ENCODE peak calls at places on chromosomes 4 and X, in five cellular contexts. One of them, this sample, is unnamed. For H3K4me1, the result is how much of the 10 kb centered on the place peaks cover.

GRCh38 chrX:119529355-119530276 is 35.6 kb downstream of the STEEP1 start:
- DNase-seq in heart right ventricle: no peak
- DNase-seq in fibroblast of lung: no peak
- DNase-seq in CD4-positive, alpha-beta memory T cell: no peak
- DNase-seq in Panc1: no peak
- DNase-seq in this sample: no peak

GRCh38 chrX:115913575-115913974 is 257.0 kb upstream of the AGTR2 start:
- DNase-seq in heart right ventricle: no peak
- DNase-seq in fibroblast of lung: no peak
- DNase-seq in CD4-positive, alpha-beta memory T cell: no peak
- DNase-seq in Panc1: no peak
- DNase-seq in this sample: no peak

GRCh38 chrX:25442501-25442900 is 426.7 kb upstream of the ARX start:
- DNase-seq in heart right ventricle: no peak
- DNase-seq in fibroblast of lung: no peak
- DNase-seq in CD4-positive, alpha-beta memory T cell: no peak
- DNase-seq in Panc1: no peak
- DNase-seq in this sample: no peak

GRCh38 chrX:43065978-43066377 is 288.0 kb upstream of the PPP1R2C start:
- DNase-seq in heart right ventricle: no peak
- DNase-seq in fibroblast of lung: no peak
- DNase-seq in CD4-positive, alpha-beta memory T cell: no peak
- DNase-seq in Panc1: no peak
- DNase-seq in this sample: no peak

GRCh38 chrX:46715521-46715920 is 43.4 kb downstream of the SLC9A7 start:
- DNase-seq in heart right ventricle: no peak
- DNase-seq in fibroblast of lung: no peak
- DNase-seq in CD4-positive, alpha-beta memory T cell: no peak
- DNase-seq in Panc1: no peak
- DNase-seq in this sample: no peak

GRCh38 chr4:153205757-153206156 is 1.5 kb downstream of the TRIM2 start:
- DNase-seq in heart right ventricle: no peak
- DNase-seq in fibroblast of lung: peak
- DNase-seq in CD4-positive, alpha-beta memory T cell: no peak
- DNase-seq in Panc1: no peak
- DNase-seq in this sample: no peak

GRCh38 chrX:143632625-143633387 is 3.1 kb downstream of the SLITRK4 start:
- DNase-seq in heart right ventricle: no peak
- DNase-seq in fibroblast of lung: no peak
- DNase-seq in CD4-positive, alpha-beta memory T cell: no peak
- DNase-seq in Panc1: no peak
- DNase-seq in this sample: no peak

GRCh38 chr4:2009651-2010233 is 968 bp upstream of the NELFA start:
- DNase-seq in heart right ventricle: peak
- DNase-seq in fibroblast of lung: peak
- DNase-seq in CD4-positive, alpha-beta memory T cell: peak
- DNase-seq in Panc1: peak
- DNase-seq in this sample: peak

GRCh38 chrX:110504947-110505346 is 146.3 kb downstream of the RTL9 start:
- DNase-seq in heart right ventricle: no peak
- DNase-seq in fibroblast of lung: no peak
- DNase-seq in CD4-positive, alpha-beta memory T cell: no peak
- DNase-seq in Panc1: no peak
- DNase-seq in this sample: no peak

GRCh38 chrX:7362111-7362510 is 214.2 kb upstream of the PUDP start:
- DNase-seq in heart right ventricle: no peak
- DNase-seq in fibroblast of lung: no peak
- DNase-seq in CD4-positive, alpha-beta memory T cell: no peak
- DNase-seq in Panc1: no peak
- DNase-seq in this sample: no peak

GRCh38 chrX:23660766-23661132 is 6.5 kb upstream of the PRDX4 start:
- DNase-seq in heart right ventricle: no peak
- DNase-seq in fibroblast of lung: no peak
- DNase-seq in CD4-positive, alpha-beta memory T cell: no peak
- DNase-seq in Panc1: no peak
- DNase-seq in this sample: no peak
- H3K4me3 ChIP-seq in heart right ventricle: no peak
- H3K4me3 ChIP-seq in fibroblast of lung: no peak
- H3K4me3 ChIP-seq in CD4-positive, alpha-beta memory T cell: no peak
- H3K4me3 ChIP-seq in Panc1: no peak
- H3K4me3 ChIP-seq in this sample: no peak

GRCh38 chr4:8072235-8072968 is 86.2 kb downstream of the ABLIM2 start:
- DNase-seq in heart right ventricle: no peak
- DNase-seq in fibroblast of lung: no peak
- DNase-seq in CD4-positive, alpha-beta memory T cell: no peak
- DNase-seq in Panc1: no peak
- DNase-seq in this sample: no peak

GRCh38 chr4:8073206-8073863 is 85.3 kb downstream of the ABLIM2 start:
- DNase-seq in heart right ventricle: no peak
- DNase-seq in fibroblast of lung: no peak
- DNase-seq in CD4-positive, alpha-beta memory T cell: no peak
- DNase-seq in Panc1: no peak
- DNase-seq in this sample: no peak

GRCh38 chr4:8069102-8069752 is 89.4 kb downstream of the ABLIM2 start:
- DNase-seq in heart right ventricle: no peak
- DNase-seq in fibroblast of lung: no peak
- DNase-seq in CD4-positive, alpha-beta memory T cell: no peak
- DNase-seq in Panc1: no peak
- DNase-seq in this sample: no peak

GRCh38 chr4:8071741-8072140 is 86.9 kb downstream of the ABLIM2 start:
- DNase-seq in heart right ventricle: no peak
- DNase-seq in fibroblast of lung: no peak
- DNase-seq in CD4-positive, alpha-beta memory T cell: no peak
- DNase-seq in Panc1: no peak
- DNase-seq in this sample: no peak

DNA sequence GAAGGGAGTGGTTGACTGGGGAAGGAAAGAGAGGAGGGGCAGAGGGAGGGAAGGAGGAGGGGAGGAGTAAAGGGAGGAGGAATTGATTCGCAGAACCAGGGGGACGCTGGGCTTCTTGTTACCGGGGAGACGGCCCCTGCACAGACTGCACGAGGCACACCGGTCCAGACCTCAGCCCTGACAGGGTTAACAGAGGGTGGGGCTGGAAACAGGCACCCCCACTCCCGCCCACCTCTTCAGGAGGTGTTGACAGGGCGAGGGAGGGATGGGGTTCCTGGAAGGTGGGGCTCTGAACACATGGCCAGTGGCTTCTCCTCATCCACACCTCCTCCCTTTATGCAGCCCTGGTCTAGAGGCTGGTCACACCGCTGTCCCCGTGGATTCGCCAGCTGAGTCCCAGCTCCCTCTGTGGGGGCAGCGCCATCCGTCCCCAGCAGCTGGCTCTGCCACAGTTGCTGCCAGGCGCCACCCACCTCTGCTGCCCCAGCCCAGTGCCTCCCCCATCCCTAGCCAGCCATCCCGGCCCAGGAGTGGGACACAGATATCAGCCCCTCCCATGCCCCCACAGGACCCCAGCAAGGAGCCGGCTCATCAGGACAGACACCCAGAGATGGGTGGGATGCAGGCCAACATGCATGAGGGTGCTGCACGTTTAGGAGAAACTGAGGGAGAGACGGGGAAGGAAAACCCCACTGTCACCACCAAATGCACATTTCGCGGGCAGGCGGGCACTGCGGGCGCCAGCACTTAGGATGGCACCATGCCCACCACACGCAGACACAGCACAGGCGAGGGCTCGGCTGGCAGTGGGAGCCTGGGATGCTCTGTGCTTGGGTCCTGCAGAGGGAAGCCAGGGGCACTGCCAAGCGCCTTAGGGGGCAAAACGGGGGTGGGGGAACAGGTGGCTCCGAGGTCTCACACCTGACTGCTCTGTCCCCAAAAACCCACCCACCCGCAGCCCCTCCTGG is 87.6 kb downstream of the ABLIM2 start:
- DNase-seq in heart right ventricle: no peak
- DNase-seq in fibroblast of lung: no peak
- DNase-seq in CD4-positive, alpha-beta memory T cell: no peak
- DNase-seq in Panc1: no peak
- DNase-seq in this sample: no peak
- H3K4me1 ChIP-seq in heart right ventricle: under half
- H3K4me1 ChIP-seq in fibroblast of lung: under half
- H3K4me1 ChIP-seq in CD4-positive, alpha-beta memory T cell: under half
- H3K4me1 ChIP-seq in Panc1: under half
- H3K4me1 ChIP-seq in this sample: under half

GRCh38 chrX:134948333-134949241 is 42.2 kb upstream of the SMIM10 start:
- DNase-seq in heart right ventricle: no peak
- DNase-seq in fibroblast of lung: peak
- DNase-seq in CD4-positive, alpha-beta memory T cell: no peak
- DNase-seq in Panc1: peak
- DNase-seq in this sample: no peak
- H3K27ac ChIP-seq in heart right ventricle: no peak
- H3K27ac ChIP-seq in fibroblast of lung: peak
- H3K27ac ChIP-seq in CD4-positive, alpha-beta memory T cell: no peak
- H3K27ac ChIP-seq in Panc1: peak
- H3K27ac ChIP-seq in this sample: no peak

GRCh38 chr4:70915048-70915815 is 13.1 kb downstream of the MOB1B start:
- DNase-seq in heart right ventricle: no peak
- DNase-seq in fibroblast of lung: peak
- DNase-seq in CD4-positive, alpha-beta memory T cell: no peak
- DNase-seq in Panc1: no peak
- DNase-seq in this sample: no peak
- H3K4me3 ChIP-seq in heart right ventricle: no peak
- H3K4me3 ChIP-seq in fibroblast of lung: peak
- H3K4me3 ChIP-seq in CD4-positive, alpha-beta memory T cell: no peak
- H3K4me3 ChIP-seq in Panc1: peak
- H3K4me3 ChIP-seq in this sample: no peak

GRCh38 chr4:156941940-156942548 is 29.6 kb downstream of the PDGFC start:
- DNase-seq in heart right ventricle: peak
- DNase-seq in fibroblast of lung: peak
- DNase-seq in CD4-positive, alpha-beta memory T cell: no peak
- DNase-seq in Panc1: no peak
- DNase-seq in this sample: no peak
- H3K4me1 ChIP-seq in heart right ventricle: under half
- H3K4me1 ChIP-seq in fibroblast of lung: under half
- H3K4me1 ChIP-seq in CD4-positive, alpha-beta memory T cell: under half
- H3K4me1 ChIP-seq in Panc1: under half
- H3K4me1 ChIP-seq in this sample: under half

DNA sequence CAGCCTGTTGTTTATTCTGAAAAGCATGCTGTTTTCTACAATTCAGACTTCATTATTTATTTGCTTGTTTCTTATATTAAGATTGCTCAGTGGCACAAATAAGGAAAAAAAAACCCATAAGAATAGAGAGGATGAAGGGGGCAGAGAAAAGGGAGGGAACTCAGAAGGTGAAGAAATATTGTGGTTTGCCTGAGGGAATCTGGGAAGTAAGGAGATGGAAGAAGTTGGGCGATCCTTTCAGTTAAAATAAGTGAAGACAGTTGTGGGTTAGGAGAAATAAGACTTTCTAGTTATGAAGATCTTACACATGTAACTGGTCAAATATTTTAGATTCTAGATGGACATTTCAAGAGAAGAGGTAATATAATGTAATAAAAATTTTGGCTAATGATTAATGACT is 138.8 kb upstream of the LIMCH1 start:
- DNase-seq in heart right ventricle: no peak
- DNase-seq in fibroblast of lung: no peak
- DNase-seq in CD4-positive, alpha-beta memory T cell: no peak
- DNase-seq in Panc1: no peak
- DNase-seq in this sample: no peak
- H3K27ac ChIP-seq in heart right ventricle: no peak
- H3K27ac ChIP-seq in fibroblast of lung: no peak
- H3K27ac ChIP-seq in CD4-positive, alpha-beta memory T cell: no peak
- H3K27ac ChIP-seq in Panc1: no peak
- H3K27ac ChIP-seq in this sample: no peak

DNA sequence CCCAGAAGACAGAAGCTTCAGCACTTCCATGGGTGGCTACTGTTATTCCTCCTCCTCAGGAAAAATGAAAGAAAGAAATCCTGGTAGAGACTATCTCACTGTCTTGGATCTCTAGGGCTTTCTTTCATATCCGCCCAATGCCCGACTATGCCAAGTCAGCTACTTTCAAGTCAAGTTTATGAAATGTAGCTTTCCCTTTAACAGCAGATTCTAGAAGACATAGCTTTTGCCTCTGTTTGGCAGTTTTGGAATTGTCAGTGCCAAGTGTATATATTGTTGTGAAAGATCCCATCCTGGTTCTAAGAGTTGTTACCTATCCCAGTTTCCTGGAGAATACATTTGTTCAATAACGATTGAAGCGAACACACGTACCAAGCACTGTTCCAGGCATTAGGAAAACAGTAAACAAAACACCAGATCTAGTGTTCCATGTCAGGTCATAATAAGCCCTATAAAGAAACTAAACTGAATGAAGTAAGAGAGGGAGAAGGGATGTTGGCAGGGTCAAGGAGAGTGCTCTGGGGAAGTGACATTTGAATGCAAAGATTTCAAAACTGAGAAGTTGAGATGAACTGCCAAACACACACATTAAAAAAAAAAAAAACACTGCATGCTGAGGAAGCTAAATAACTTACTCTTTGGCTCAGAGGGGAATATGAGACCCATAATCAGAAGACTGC is 14.5 kb upstream of the ENAM start:
- DNase-seq in heart right ventricle: no peak
- DNase-seq in fibroblast of lung: no peak
- DNase-seq in CD4-positive, alpha-beta memory T cell: no peak
- DNase-seq in Panc1: no peak
- DNase-seq in this sample: no peak
- H3K4me3 ChIP-seq in heart right ventricle: peak
- H3K4me3 ChIP-seq in fibroblast of lung: peak
- H3K4me3 ChIP-seq in CD4-positive, alpha-beta memory T cell: no peak
- H3K4me3 ChIP-seq in Panc1: no peak
- H3K4me3 ChIP-seq in this sample: no peak

GRCh38 chr4:150130953-150131352 is 52.7 kb downstream of the DCLK2 start:
- DNase-seq in heart right ventricle: no peak
- DNase-seq in fibroblast of lung: peak
- DNase-seq in CD4-positive, alpha-beta memory T cell: no peak
- DNase-seq in Panc1: no peak
- DNase-seq in this sample: no peak
- H3K4me1 ChIP-seq in heart right ventricle: under half
- H3K4me1 ChIP-seq in fibroblast of lung: under half
- H3K4me1 ChIP-seq in CD4-positive, alpha-beta memory T cell: under half
- H3K4me1 ChIP-seq in Panc1: under half
- H3K4me1 ChIP-seq in this sample: under half

GRCh38 chr4:106286611-106287010 is 29.4 kb downstream of the TBCK start:
- DNase-seq in heart right ventricle: no peak
- DNase-seq in fibroblast of lung: no peak
- DNase-seq in CD4-positive, alpha-beta memory T cell: no peak
- DNase-seq in Panc1: no peak
- DNase-seq in this sample: no peak
- H3K27ac ChIP-seq in heart right ventricle: no peak
- H3K27ac ChIP-seq in fibroblast of lung: peak
- H3K27ac ChIP-seq in CD4-positive, alpha-beta memory T cell: no peak
- H3K27ac ChIP-seq in Panc1: no peak
- H3K27ac ChIP-seq in this sample: no peak

DNA sequence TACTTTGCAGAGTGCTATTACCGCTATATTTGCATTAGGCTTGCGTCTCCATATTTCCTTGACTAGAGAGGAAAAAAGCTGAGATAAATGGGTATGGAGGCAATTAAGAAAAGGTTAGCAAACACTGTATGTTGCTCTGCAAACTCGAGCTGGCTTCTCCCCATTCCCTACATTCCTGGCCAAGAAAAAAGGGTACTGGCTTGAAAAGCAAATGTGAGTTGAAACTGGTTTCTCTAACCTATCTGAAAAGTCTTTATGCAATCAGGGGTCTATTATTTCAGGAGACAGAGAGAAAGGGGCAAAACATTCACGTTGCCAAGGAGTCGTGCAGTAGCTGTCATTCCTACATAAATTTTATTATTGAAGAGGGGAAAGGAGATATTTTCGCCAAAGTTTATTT is 2.1 kb downstream of the TMEM47 start:
- DNase-seq in heart right ventricle: no peak
- DNase-seq in fibroblast of lung: peak
- DNase-seq in CD4-positive, alpha-beta memory T cell: no peak
- DNase-seq in Panc1: no peak
- DNase-seq in this sample: no peak
- H3K4me3 ChIP-seq in heart right ventricle: peak
- H3K4me3 ChIP-seq in fibroblast of lung: peak
- H3K4me3 ChIP-seq in CD4-positive, alpha-beta memory T cell: no peak
- H3K4me3 ChIP-seq in Panc1: no peak
- H3K4me3 ChIP-seq in this sample: no peak

This sample was measured in naive thymus-derived CD4-positive, alpha-beta T cell.